ENCODE peak calls at places on chromosomes 1 and 21, in four cellular contexts. Y is cardiac muscle cell; Q is PC-3; I is stimulated activated CD8-positive, alpha-beta memory T cell treated with anti-CD3 and anti-CD28 coated beads, Interleukin-15, amount 100 ng/mL, for 1 hour. J is an unnamed sample.

GRCh38 chr1:91830242-91831131 is 55.5 kb downstream of the TGFBR3 start:
- DNase-seq in Y (peak; percentile 87), Q (peak; percentile 26), I (no peak), J (no peak)

GRCh38 chr1:71944006-71944405 is 338.3 kb downstream of the NEGR1 start:
- DNase-seq in Y (no peak), Q (no peak), I (no peak), J (no peak)

GRCh38 chr1:31802190-31803150 is 13.4 kb downstream of the SPOCD1 start:
- DNase-seq in Y (peak; percentile 23), Q (no peak), I (no peak), J (peak; percentile 12)

GRCh38 chr1:40479156-40479555 is 2.1 kb downstream of the ZFP69 start:
- DNase-seq in Y (no peak), Q (no peak), I (no peak), J (no peak)

GRCh38 chr1:223771814-223772770 is 59.8 kb downstream of the CAPN2 start:
- DNase-seq in Y (peak; percentile 93), Q (peak; percentile 93), I (no peak), J (peak; percentile 85)

GRCh38 chr1:186960866-186961265 is 132.1 kb downstream of the PLA2G4A start:
- DNase-seq in Y (peak; percentile 55), Q (no peak), I (no peak), J (no peak)

GRCh38 chr1:220874201-220874655 is 5.0 kb upstream of the HLX start:
- DNase-seq in Y (peak; percentile 70), Q (peak; percentile 72), I (no peak), J (no peak)

GRCh38 chr21:14361958-14362357 is 21.0 kb downstream of the HSPA13 start:
- DNase-seq in Y (peak; percentile 75), Q (peak; percentile 24), I (no peak), J (no peak)

GRCh38 chr1:115678141-115678540 is 36.4 kb downstream of the VANGL1 start:
- DNase-seq in Y (no peak), Q (no peak), I (no peak), J (no peak)

GRCh38 chr1:193060938-193061337 is 1.5 kb downstream of the RO60 start:
- DNase-seq in Y (peak; percentile 5), Q (no peak), I (no peak), J (peak; percentile 22)

GRCh38 chr1:59455206-59455605 is 158.3 kb downstream of the FGGY start:
- DNase-seq in Y (peak; percentile 50), Q (peak; percentile 78), I (no peak), J (no peak)

GRCh38 chr1:62689524-62689923 is 1.3 kb upstream of the DOCK7 start:
- DNase-seq in Y (peak; percentile 57), Q (peak; percentile 83), I (no peak), J (no peak)

GRCh38 chr1:232378266-232379041 is 251.5 kb downstream of the SIPA1L2 start:
- DNase-seq in Y (no peak), Q (peak; percentile 31), I (no peak), J (no peak)

GRCh38 chr1:29471487-29472313 is 235.4 kb downstream of the PTPRU start:
- DNase-seq in Y (no peak), Q (no peak), I (no peak), J (no peak)

GRCh38 chr1:89808429-89809117 is 12.3 kb upstream of the LRRC8D start:
- DNase-seq in Y (peak; percentile 61), Q (peak; percentile 85), I (no peak), J (no peak)

GRCh38 chr1:206804156-206804737 is 32.0 kb upstream of the IL10 start:
- DNase-seq in Y (no peak), Q (peak; percentile 43), I (no peak), J (no peak)

GRCh38 chr1:202221911-202222909 is 28.6 kb downstream of the LGR6 start:
- DNase-seq in Y (no peak), Q (peak; percentile 45), I (no peak), J (no peak)

GRCh38 chr21:17903029-17903806 is 84.1 kb upstream of the C21orf91 start:
- DNase-seq in Y (peak; percentile 60), Q (peak; percentile 73), I (no peak), J (no peak)

GRCh38 chr1:10771789-10772188 is 24.7 kb downstream of the CASZ1 start:
- DNase-seq in Y (no peak), Q (no peak), I (no peak), J (no peak)

GRCh38 chr1:12113433-12114339 is 50.6 kb downstream of the TNFRSF8 start:
- DNase-seq in Y (peak; percentile 83), Q (peak; percentile 3), I (no peak), J (no peak)

GRCh38 chr1:8670371-8670818 is 147.0 kb downstream of the RERE start:
- DNase-seq in Y (peak; percentile 24), Q (no peak), I (no peak), J (no peak)

GRCh38 chr1:209041936-209042335 is 541.6 kb upstream of the CAMK1G start:
- DNase-seq in Y (peak; percentile 6), Q (no peak), I (no peak), J (no peak)